ENCODE peak calls at places on chromosomes 6 and 20, in five cellular contexts. One of them, this sample, is unnamed.

GRCh38 chr6:120648713-120649112 is 685.6 kb downstream of the TBC1D32 start:
- DNase-seq in HL-60: no peak
- DNase-seq in activated CD8-positive, alpha-beta memory T cell treated with anti-CD3 and anti-CD28 coated beads, Interleukin-2, amount 10 ng/mL, durations not matched to agents 7 days and 5 days: no peak
- DNase-seq in RCC 7860: no peak
- DNase-seq in non-pigmented ciliary epithelial cell: no peak
- DNase-seq in this sample: no peak

GRCh38 chr20:49846206-49846807 is 33.7 kb downstream of the SLC9A8 start:
- DNase-seq in RCC 7860: peak
- DNase-seq in non-pigmented ciliary epithelial cell: no peak
- DNase-seq in HL-60: peak
- DNase-seq in activated CD8-positive, alpha-beta memory T cell treated with anti-CD3 and anti-CD28 coated beads, Interleukin-2, amount 10 ng/mL, durations not matched to agents 7 days and 5 days: peak
- DNase-seq in this sample: peak

GRCh38 chr6:128826606-128827005 is 56.3 kb upstream of the LAMA2 start:
- DNase-seq in activated CD8-positive, alpha-beta memory T cell treated with anti-CD3 and anti-CD28 coated beads, Interleukin-2, amount 10 ng/mL, durations not matched to agents 7 days and 5 days: no peak
- DNase-seq in RCC 7860: no peak
- DNase-seq in non-pigmented ciliary epithelial cell: no peak
- DNase-seq in HL-60: no peak
- DNase-seq in this sample: no peak

GRCh38 chr6:3751730-3752537 is 421 bp upstream of the PXDC1 start:
- DNase-seq in RCC 7860: peak
- DNase-seq in HL-60: no peak
- DNase-seq in non-pigmented ciliary epithelial cell: no peak
- DNase-seq in activated CD8-positive, alpha-beta memory T cell treated with anti-CD3 and anti-CD28 coated beads, Interleukin-2, amount 10 ng/mL, durations not matched to agents 7 days and 5 days: peak
- DNase-seq in this sample: peak

GRCh38 chr20:12371955-12372354 is 454.3 kb downstream of the BTBD3 start:
- DNase-seq in non-pigmented ciliary epithelial cell: no peak
- DNase-seq in HL-60: no peak
- DNase-seq in RCC 7860: no peak
- DNase-seq in activated CD8-positive, alpha-beta memory T cell treated with anti-CD3 and anti-CD28 coated beads, Interleukin-2, amount 10 ng/mL, durations not matched to agents 7 days and 5 days: no peak
- DNase-seq in this sample: no peak

GRCh38 chr6:30687659-30688431 is 1.4 kb upstream of the PPP1R18 start:
- DNase-seq in activated CD8-positive, alpha-beta memory T cell treated with anti-CD3 and anti-CD28 coated beads, Interleukin-2, amount 10 ng/mL, durations not matched to agents 7 days and 5 days: no peak
- DNase-seq in RCC 7860: no peak
- DNase-seq in HL-60: no peak
- DNase-seq in non-pigmented ciliary epithelial cell: no peak
- DNase-seq in this sample: peak

GRCh38 chr20:55446301-55446700 is 559.0 kb downstream of the CBLN4 start:
- DNase-seq in HL-60: no peak
- DNase-seq in non-pigmented ciliary epithelial cell: no peak
- DNase-seq in activated CD8-positive, alpha-beta memory T cell treated with anti-CD3 and anti-CD28 coated beads, Interleukin-2, amount 10 ng/mL, durations not matched to agents 7 days and 5 days: no peak
- DNase-seq in RCC 7860: no peak
- DNase-seq in this sample: no peak

GRCh38 chr20:41935259-41935791 is 317.1 kb upstream of the CHD6 start:
- DNase-seq in RCC 7860: no peak
- DNase-seq in activated CD8-positive, alpha-beta memory T cell treated with anti-CD3 and anti-CD28 coated beads, Interleukin-2, amount 10 ng/mL, durations not matched to agents 7 days and 5 days: no peak
- DNase-seq in non-pigmented ciliary epithelial cell: no peak
- DNase-seq in HL-60: no peak
- DNase-seq in this sample: no peak

GRCh38 chr6:27241443-27241842 is 6.1 kb upstream of the PRSS16 start:
- DNase-seq in activated CD8-positive, alpha-beta memory T cell treated with anti-CD3 and anti-CD28 coated beads, Interleukin-2, amount 10 ng/mL, durations not matched to agents 7 days and 5 days: no peak
- DNase-seq in RCC 7860: no peak
- DNase-seq in non-pigmented ciliary epithelial cell: no peak
- DNase-seq in HL-60: no peak
- DNase-seq in this sample: no peak

GRCh38 chr20:45407067-45407745 is 883 bp upstream of the DBNDD2 start:
- DNase-seq in non-pigmented ciliary epithelial cell: no peak
- DNase-seq in RCC 7860: no peak
- DNase-seq in HL-60: no peak
- DNase-seq in activated CD8-positive, alpha-beta memory T cell treated with anti-CD3 and anti-CD28 coated beads, Interleukin-2, amount 10 ng/mL, durations not matched to agents 7 days and 5 days: no peak
- DNase-seq in this sample: peak

GRCh38 chr6:83709748-83710050 is 798 bp upstream of the SNAP91 start:
- DNase-seq in RCC 7860: no peak
- DNase-seq in non-pigmented ciliary epithelial cell: no peak
- DNase-seq in activated CD8-positive, alpha-beta memory T cell treated with anti-CD3 and anti-CD28 coated beads, Interleukin-2, amount 10 ng/mL, durations not matched to agents 7 days and 5 days: no peak
- DNase-seq in HL-60: no peak
- DNase-seq in this sample: no peak

GRCh38 chr6:31666337-31666960 is 569 bp downstream of the CSNK2B start:
- DNase-seq in non-pigmented ciliary epithelial cell: no peak
- DNase-seq in HL-60: no peak
- DNase-seq in RCC 7860: no peak
- DNase-seq in activated CD8-positive, alpha-beta memory T cell treated with anti-CD3 and anti-CD28 coated beads, Interleukin-2, amount 10 ng/mL, durations not matched to agents 7 days and 5 days: no peak
- DNase-seq in this sample: no peak

GRCh38 chr6:109978174-109979032 is at the start of gene GPR6:
- DNase-seq in RCC 7860: no peak
- DNase-seq in activated CD8-positive, alpha-beta memory T cell treated with anti-CD3 and anti-CD28 coated beads, Interleukin-2, amount 10 ng/mL, durations not matched to agents 7 days and 5 days: peak
- DNase-seq in HL-60: peak
- DNase-seq in non-pigmented ciliary epithelial cell: no peak
- DNase-seq in this sample: peak

GRCh38 chr20:64205611-64206026 is 41.4 kb downstream of the MYT1 start:
- DNase-seq in RCC 7860: no peak
- DNase-seq in activated CD8-positive, alpha-beta memory T cell treated with anti-CD3 and anti-CD28 coated beads, Interleukin-2, amount 10 ng/mL, durations not matched to agents 7 days and 5 days: no peak
- DNase-seq in HL-60: no peak
- DNase-seq in non-pigmented ciliary epithelial cell: no peak
- DNase-seq in this sample: no peak

GRCh38 chr20:50088022-50088421 is 24.9 kb downstream of the UBE2V1 start:
- DNase-seq in activated CD8-positive, alpha-beta memory T cell treated with anti-CD3 and anti-CD28 coated beads, Interleukin-2, amount 10 ng/mL, durations not matched to agents 7 days and 5 days: no peak
- DNase-seq in HL-60: no peak
- DNase-seq in non-pigmented ciliary epithelial cell: no peak
- DNase-seq in RCC 7860: no peak
- DNase-seq in this sample: no peak

GRCh38 chr6:123677897-123678296 is 41.1 kb upstream of the TRDN start:
- DNase-seq in HL-60: no peak
- DNase-seq in activated CD8-positive, alpha-beta memory T cell treated with anti-CD3 and anti-CD28 coated beads, Interleukin-2, amount 10 ng/mL, durations not matched to agents 7 days and 5 days: no peak
- DNase-seq in non-pigmented ciliary epithelial cell: no peak
- DNase-seq in RCC 7860: no peak
- DNase-seq in this sample: no peak

GRCh38 chr6:41713650-41714291 is 21.6 kb downstream of the TFEB start:
- DNase-seq in activated CD8-positive, alpha-beta memory T cell treated with anti-CD3 and anti-CD28 coated beads, Interleukin-2, amount 10 ng/mL, durations not matched to agents 7 days and 5 days: peak
- DNase-seq in non-pigmented ciliary epithelial cell: no peak
- DNase-seq in RCC 7860: no peak
- DNase-seq in HL-60: no peak
- DNase-seq in this sample: no peak

GRCh38 chr6:106790146-106790770 is 160.9 kb downstream of the QRSL1 start:
- DNase-seq in HL-60: no peak
- DNase-seq in non-pigmented ciliary epithelial cell: no peak
- DNase-seq in RCC 7860: no peak
- DNase-seq in activated CD8-positive, alpha-beta memory T cell treated with anti-CD3 and anti-CD28 coated beads, Interleukin-2, amount 10 ng/mL, durations not matched to agents 7 days and 5 days: no peak
- DNase-seq in this sample: no peak

GRCh38 chr6:87945181-87945580 is 102.5 kb upstream of the SPACA1 start:
- DNase-seq in activated CD8-positive, alpha-beta memory T cell treated with anti-CD3 and anti-CD28 coated beads, Interleukin-2, amount 10 ng/mL, durations not matched to agents 7 days and 5 days: no peak
- DNase-seq in HL-60: no peak
- DNase-seq in non-pigmented ciliary epithelial cell: no peak
- DNase-seq in RCC 7860: no peak
- DNase-seq in this sample: no peak

This sample was measured in ACHN.